ENCODE peak calls at places on chromosome 1, in four cellular contexts. B is astrocyte of the spinal cord, W is lower lobe of right lung, I is GM06990. A is an unnamed sample.

GRCh38 chr1:3902111-3902511 is 2.0 kb upstream of the C1orf174 start:
- DNase-seq in B (no peak), W (peak; percentile 47), I (no peak), A (no peak)

GRCh38 chr1:211579434-211580302 is 707 bp upstream of the SLC30A1 start:
- DNase-seq in B (no peak), W (peak; percentile 90), I (no peak), A (no peak)

GRCh38 chr1:63877021-63877767 is 103.4 kb downstream of the ROR1 start:
- DNase-seq in B (peak; percentile 23), W (no peak), I (no peak), A (no peak)

GRCh38 chr1:160460214-160460642 is 59.9 kb downstream of the VANGL2 start:
- DNase-seq in B (no peak), W (no peak), I (peak; percentile 46), A (no peak)

GRCh38 chr1:7650801-7651200 is 120.3 kb upstream of the VAMP3 start:
- DNase-seq in B (no peak), W (peak; percentile 82), I (no peak), A (no peak)

GRCh38 chr1:159211331-159212136 is 6.9 kb downstream of the ACKR1 start:
- DNase-seq in B (no peak), W (no peak), I (no peak), A (peak; percentile 6)

GRCh38 chr1:187070076-187070475 is 241.3 kb downstream of the PLA2G4A start:
- DNase-seq in B (peak; percentile 16), W (no peak), I (no peak), A (no peak)

GRCh38 chr1:147236448-147236847 is 6.0 kb upstream of the CHD1L start:
- DNase-seq in B (no peak), W (no peak), I (no peak), A (no peak)

GRCh38 chr1:183983371-183984105 is 54.0 kb downstream of the COLGALT2 start:
- DNase-seq in B (no peak), W (no peak), I (no peak), A (peak; percentile 66)

GRCh38 chr1:223712856-223713494 is 636 bp downstream of the CAPN2 start:
- DNase-seq in B (no peak), W (peak; percentile 67), I (no peak), A (peak; percentile 37)

GRCh38 chr1:223713546-223714420 is 1.4 kb downstream of the CAPN2 start:
- DNase-seq in B (no peak), W (no peak), I (no peak), A (no peak)

GRCh38 chr1:223711838-223712183 is 528 bp upstream of the CAPN2 start:
- DNase-seq in B (no peak), W (no peak), I (no peak), A (no peak)

GRCh38 chr1:223711173-223711572 is 1.2 kb upstream of the CAPN2 start:
- DNase-seq in B (peak; percentile 66), W (no peak), I (no peak), A (peak; percentile 75)

GRCh38 chr1:223712184-223712855 is at the start of gene CAPN2:
- DNase-seq in B (peak; percentile 84), W (peak; percentile 90), I (peak; percentile 78), A (peak; percentile 92)
- TF ChIP-seq CTCF in B (peak; percentile 57), W (peak; percentile 74), I (peak; percentile 47), A (peak; percentile 60)

GRCh38 chr1:25697426-25698220 is 81.0 kb downstream of the MAN1C1 start:
- DNase-seq in B (no peak), W (no peak), I (no peak), A (no peak)

GRCh38 chr1:25694591-25695007 is 78.0 kb downstream of the MAN1C1 start:
- DNase-seq in B (no peak), W (no peak), I (no peak), A (no peak)

GRCh38 chr1:25694167-25694566 is 77.6 kb downstream of the MAN1C1 start:
- DNase-seq in B (no peak), W (no peak), I (no peak), A (peak; percentile 71)

GRCh38 chr1:25695991-25696330 is 79.4 kb downstream of the MAN1C1 start:
- DNase-seq in B (peak; percentile 90), W (no peak), I (no peak), A (peak; percentile 87)

DNA sequence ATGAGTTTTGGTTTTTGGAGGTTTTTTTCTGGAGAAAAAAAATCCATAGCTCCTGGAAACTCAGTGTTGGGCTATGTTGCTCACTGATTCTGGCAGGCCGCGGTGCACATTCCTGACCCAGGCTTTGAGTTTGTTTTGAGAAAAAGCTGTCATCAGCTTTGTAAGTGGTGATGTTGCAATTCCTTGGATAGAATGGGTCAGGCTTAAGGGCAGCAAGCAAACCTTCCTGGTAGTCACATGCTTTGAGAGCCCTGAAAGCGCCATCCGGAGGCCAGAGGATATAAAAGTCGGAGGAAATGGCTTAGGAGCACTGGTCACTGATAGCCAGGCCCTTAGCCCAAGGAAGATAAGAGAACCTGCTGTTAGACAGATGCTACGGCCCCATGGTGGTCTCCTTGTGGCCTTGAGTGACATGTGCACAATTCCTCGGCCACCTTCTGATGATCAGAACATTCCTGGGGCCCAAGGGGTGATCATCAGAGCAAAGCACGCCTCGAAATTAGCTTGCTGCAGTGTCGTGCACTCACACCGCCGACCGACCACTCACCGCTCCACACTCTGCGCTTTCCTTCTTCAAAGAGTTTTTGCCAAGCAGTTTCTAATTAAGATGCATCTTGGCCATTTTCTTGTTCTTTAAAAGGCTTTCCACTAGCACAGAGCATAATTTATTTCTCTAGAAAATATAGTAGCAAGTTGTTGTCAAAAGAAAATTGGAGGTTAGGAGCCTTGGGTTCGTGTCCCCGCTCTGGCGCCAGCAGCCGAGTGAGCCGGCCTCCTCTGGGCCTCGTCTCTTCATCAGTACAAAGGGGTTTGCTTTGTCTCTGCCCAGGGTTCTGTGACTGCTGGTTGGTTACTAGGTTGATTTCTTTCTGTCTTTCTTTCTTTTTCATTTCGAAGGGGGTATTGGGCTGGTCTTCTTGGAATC is 78.7 kb downstream of the MAN1C1 start:
- DNase-seq in B (peak; percentile 93), W (peak; percentile 75), I (no peak), A (peak; percentile 97)
- H3K4me3 ChIP-seq in B (no peak overlapping the region), W (no peak overlapping the region), I (no peak overlapping the region), A (no peak overlapping the region)

GRCh38 chr1:116920211-116920610 is 10.5 kb downstream of the PTGFRN start:
- DNase-seq in B (no peak), W (no peak), I (no peak), A (peak; percentile 18)

GRCh38 chr1:116918714-116919357 is 9.1 kb downstream of the PTGFRN start:
- DNase-seq in B (no peak), W (no peak), I (no peak), A (no peak)

GRCh38 chr1:116921301-116921885 is 11.7 kb downstream of the PTGFRN start:
- DNase-seq in B (no peak), W (no peak), I (no peak), A (no peak)

GRCh38 chr1:116921937-116922336 is 12.2 kb downstream of the PTGFRN start:
- DNase-seq in B (no peak), W (no peak), I (no peak), A (no peak)

GRCh38 chr1:116919802-116920201 is 10.1 kb downstream of the PTGFRN start:
- DNase-seq in B (no peak), W (no peak), I (no peak), A (peak; percentile 16)
- TF ChIP-seq CTCF in B (no peak), W (no peak), I (no peak), A (no peak)

DNA sequence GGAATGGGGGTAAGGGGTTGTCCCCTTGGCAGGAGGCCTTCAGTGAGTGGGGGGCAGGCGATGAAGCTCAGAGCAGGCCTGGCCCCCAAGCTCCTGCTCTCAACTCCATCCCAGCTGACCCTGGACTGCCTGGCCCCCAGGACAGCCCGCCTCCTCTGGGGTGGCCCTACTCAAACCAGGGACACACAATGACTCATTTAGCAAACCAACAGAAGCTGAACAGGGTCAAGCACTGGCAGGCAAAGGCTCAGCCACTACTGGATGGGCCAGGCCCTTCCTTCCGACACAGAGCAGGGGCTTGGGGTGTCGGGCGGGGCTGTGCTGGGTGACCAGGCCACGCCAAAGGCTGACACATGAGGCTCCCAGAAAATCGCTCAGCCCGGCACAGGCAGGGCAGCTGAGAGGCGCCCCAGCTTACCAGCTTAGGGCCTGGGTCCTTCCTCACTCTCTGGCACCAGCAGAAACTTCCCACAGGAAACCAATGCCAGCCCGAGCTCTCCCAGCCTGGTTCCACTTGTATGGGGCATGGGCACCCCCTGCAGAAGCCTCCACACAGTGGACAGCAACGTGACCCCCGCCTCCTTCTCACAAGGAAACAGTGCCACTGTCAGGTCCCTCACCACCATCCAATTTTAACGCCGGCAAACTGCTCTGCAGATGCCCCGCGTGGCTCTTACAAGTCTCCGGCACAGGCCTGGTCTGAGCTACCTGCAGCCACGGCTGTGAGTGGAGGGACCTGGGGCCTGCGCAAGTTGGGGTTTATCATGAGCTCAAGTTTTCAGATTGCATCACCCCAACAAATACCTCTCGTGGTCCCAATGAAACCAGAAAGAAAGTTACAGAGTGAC is 114.3 kb downstream of the NPHP4 start:
- DNase-seq in B (no peak), W (no peak), I (no peak), A (no peak)
- H3K4me3 ChIP-seq in B (no peak overlapping the region), W (no peak overlapping the region), I (no peak overlapping the region), A (no peak overlapping the region)

DNA sequence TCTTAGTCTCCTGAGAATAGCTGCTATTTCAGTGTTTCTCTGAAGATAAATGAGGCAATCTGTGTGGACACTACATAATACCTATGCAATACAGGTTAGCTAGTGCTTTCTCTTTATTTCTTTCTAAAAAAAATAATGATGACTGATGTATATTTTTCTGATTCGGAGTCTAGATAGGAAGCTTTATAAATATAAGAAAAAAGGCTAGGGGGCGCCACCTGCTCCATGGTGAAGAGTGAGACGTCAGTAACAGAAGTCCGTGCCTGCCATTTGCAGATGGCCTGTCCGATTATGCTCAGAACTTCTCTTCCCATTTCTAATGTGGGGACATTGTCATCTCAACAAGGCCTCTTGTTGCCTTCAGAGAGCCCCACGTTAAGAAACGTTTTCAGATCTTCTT is 26.4 kb downstream of the QSOX1 start:
- DNase-seq in B (peak; percentile 26), W (peak; percentile 44), I (no peak), A (peak; percentile 31)
- TF ChIP-seq CTCF in B (peak; percentile 50), W (peak; percentile 32), I (peak; percentile 27), A (peak; percentile 39)

A was measured in foreskin fibroblast.